ENCODE peak calls at places on chromosomes 12 and 14, in five cellular contexts. I is stromal cell of bone marrow; W is left lung; Q is stimulated activated CD4-positive, alpha-beta T cell treated with anti-CD3 and anti-CD28 coated beads, Interleukin-2, amount 100 ng/mL, for 24 hours; J is activated CD8-positive, alpha-beta memory T cell treated with anti-CD3 and anti-CD28 coated beads for 4 hours. R is an unnamed sample.

GRCh38 chr12:6345319-6346071 is 3.6 kb upstream of the TNFRSF1A start:
- DNase-seq in J (no peak), W (peak), Q (peak), I (peak), R (peak)

GRCh38 chr12:120064054-120064940 is 52.3 kb downstream of the RAB35 start:
- DNase-seq in W (no peak), I (no peak), J (no peak), Q (no peak), R (no peak)

GRCh38 chr12:46891306-46891705 is 65.5 kb upstream of the SLC38A4 start:
- DNase-seq in I (no peak), Q (no peak), J (no peak), W (no peak), R (no peak)

GRCh38 chr12:115606040-115606439 is 671.5 kb downstream of the MED13L start:
- DNase-seq in I (no peak), Q (no peak), J (no peak), W (no peak), R (no peak)

GRCh38 chr14:43005807-43006206 is 1399.1 kb downstream of the LRFN5 start:
- DNase-seq in Q (no peak), W (no peak), I (peak), J (no peak), R (no peak)

GRCh38 chr12:119742700-119743099 is 74.8 kb downstream of the PRKAB1 start:
- DNase-seq in Q (no peak), J (no peak), W (no peak), I (no peak), R (no peak)

GRCh38 chr14:103151270-103151933 is 28.1 kb downstream of the TNFAIP2 start:
- DNase-seq in Q (no peak), W (no peak), I (no peak), J (no peak), R (no peak)

GRCh38 chr12:117204146-117204545 is 13.9 kb upstream of the FBXO21 start:
- DNase-seq in J (no peak), I (no peak), W (no peak), Q (no peak), R (no peak)

GRCh38 chr14:92625213-92625612 is 111.6 kb downstream of the RIN3 start:
- DNase-seq in J (no peak), I (peak), Q (no peak), W (no peak), R (peak)

R was measured in GM04503.